ENCODE peak calls at places on chromosomes 5 and 9, in nine cellular contexts. W, X, F, H, Q, A, V, U and T are unnamed samples.

GRCh38 chr9:33446507-33447403 is 638 bp downstream of the AQP3 start:
- DNase-seq in W (peak), X (no peak), F (peak), H (peak), Q (no peak), A (peak), V (no peak), U (no peak), T (no peak)

GRCh38 chr5:51960617-51961115 is 577.4 kb downstream of the ISL1 start:
- DNase-seq in W (peak), X (no peak), F (peak), H (no peak), Q (no peak), A (no peak), V (no peak), U (no peak), T (no peak)

GRCh38 chr5:71658916-71659661 is 60.0 kb upstream of the CARTPT start:
- DNase-seq in W (peak), X (no peak), F (no peak), H (no peak), Q (no peak), A (no peak), V (no peak), U (no peak), T (no peak)

GRCh38 chr5:150134198-150134588 is 21.5 kb downstream of the PDGFRB start:
- DNase-seq in W (no peak), X (no peak), F (no peak), H (no peak), Q (no peak), A (no peak), V (no peak), U (no peak), T (no peak)

GRCh38 chr5:850511-851006 is at the start of gene ZDHHC11:
- DNase-seq in W (no peak), X (no peak), F (no peak), H (no peak), Q (peak), A (peak), V (no peak), U (peak), T (no peak)

GRCh38 chr5:91178461-91178860 is 204.7 kb downstream of the ARRDC3 start:
- DNase-seq in W (peak), X (no peak), F (no peak), H (no peak), Q (no peak), A (no peak), V (no peak), U (no peak), T (no peak)

GRCh38 chr5:147539053-147539452 is 29.2 kb upstream of the DPYSL3 start:
- DNase-seq in W (peak), X (no peak), F (peak), H (peak), Q (no peak), A (no peak), V (no peak), U (no peak), T (no peak)

GRCh38 chr9:69174645-69175487 is 789 bp downstream of the TJP2 start:
- DNase-seq in W (peak), X (peak), F (peak), H (peak), Q (peak), A (peak), V (no peak), U (peak), T (peak)

GRCh38 chr5:87164409-87164808 is 103.3 kb upstream of the RASA1 start:
- DNase-seq in W (no peak), X (no peak), F (no peak), H (no peak), Q (no peak), A (no peak), V (no peak), U (no peak), T (no peak)

GRCh38 chr5:58454025-58454424 is 5.9 kb downstream of the PLK2 start:
- DNase-seq in W (no peak), X (no peak), F (no peak), H (no peak), Q (no peak), A (no peak), V (no peak), U (no peak), T (no peak)

DNA sequence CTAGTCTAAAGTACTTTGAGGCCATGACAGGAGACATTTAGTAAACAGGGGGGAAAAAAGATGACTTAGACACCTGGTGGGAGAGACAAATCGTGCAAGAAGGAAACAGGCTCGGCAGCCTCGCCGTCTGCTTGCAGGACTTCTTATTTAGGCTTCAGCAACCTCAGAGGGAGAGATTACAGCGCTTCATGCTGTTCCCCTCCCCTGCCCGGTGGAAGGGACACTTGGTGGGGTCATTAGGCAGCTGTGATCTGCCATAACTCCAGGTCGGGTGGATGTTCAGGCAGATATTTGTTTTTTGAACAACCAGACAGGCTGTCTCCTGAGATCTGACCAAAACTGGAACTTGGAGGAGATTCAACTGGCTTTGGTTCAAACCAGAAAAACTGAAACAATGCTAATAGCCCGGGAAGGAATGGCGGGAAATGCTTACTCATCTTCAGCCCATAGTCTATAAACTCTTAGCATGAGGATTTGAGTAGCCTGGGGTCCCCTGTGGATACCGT is 38.1 kb upstream of the CD180 start:
- DNase-seq in W (peak), X (no peak), F (peak), H (peak), Q (no peak), A (no peak), V (no peak), U (no peak), T (peak)
- TF ChIP-seq CTCF in W (no peak), X (no peak), F (no peak), H (no peak), Q (no peak), A (no peak), V (no peak), U (no peak), T (no peak)

GRCh38 chr5:177982072-177982727 is 13.8 kb downstream of the PROP1 start:
- DNase-seq in W (no peak), X (no peak), F (no peak), H (no peak), Q (no peak), A (no peak), V (no peak), U (no peak), T (no peak)
- TF ChIP-seq CTCF in W (no peak), X (no peak), F (no peak), H (no peak), Q (no peak), A (no peak), V (no peak), U (no peak), T (no peak)

GRCh38 chr9:120917989-120918630 is 8.5 kb downstream of the TRAF1 start:
- DNase-seq in W (no peak), X (no peak), F (no peak), H (no peak), Q (no peak), A (no peak), V (no peak), U (no peak), T (no peak)

GRCh38 chr9:120917285-120917684 is 9.3 kb downstream of the TRAF1 start:
- DNase-seq in W (no peak), X (no peak), F (no peak), H (no peak), Q (no peak), A (no peak), V (no peak), U (no peak), T (no peak)

GRCh38 chr9:120915854-120916495 is 10.6 kb downstream of the TRAF1 start:
- DNase-seq in W (no peak), X (no peak), F (no peak), H (no peak), Q (no peak), A (no peak), V (no peak), U (no peak), T (no peak)

GRCh38 chr9:120914953-120915352 is 11.6 kb downstream of the TRAF1 start:
- DNase-seq in W (no peak), X (no peak), F (peak), H (no peak), Q (no peak), A (no peak), V (no peak), U (no peak), T (no peak)

DNA sequence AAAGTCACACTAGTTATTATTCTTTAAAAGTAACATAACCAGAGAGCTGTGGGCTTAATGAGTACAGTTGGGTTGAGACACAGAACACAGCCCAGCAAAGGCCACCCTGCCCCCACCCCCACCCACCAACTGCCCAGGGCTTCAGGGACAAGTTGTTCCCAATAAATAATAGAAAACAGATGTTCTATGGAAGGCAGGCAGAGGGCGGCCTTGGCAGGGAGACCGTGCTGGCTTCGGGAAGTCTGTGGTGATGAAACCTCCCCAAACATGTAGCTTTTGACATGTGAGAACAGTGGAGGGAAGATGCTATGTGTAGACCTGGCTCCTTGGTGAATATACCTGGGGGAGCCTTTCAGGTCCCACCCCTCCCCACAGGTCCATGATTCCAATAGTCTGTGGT is 10.0 kb downstream of the TRAF1 start:
- DNase-seq in W (peak), X (peak), F (no peak), H (peak), Q (no peak), A (no peak), V (no peak), U (peak), T (no peak)
- TF ChIP-seq CTCF in W (peak), X (peak), F (no peak), H (peak), Q (no peak), A (peak), V (no peak), U (no peak), T (no peak)

DNA sequence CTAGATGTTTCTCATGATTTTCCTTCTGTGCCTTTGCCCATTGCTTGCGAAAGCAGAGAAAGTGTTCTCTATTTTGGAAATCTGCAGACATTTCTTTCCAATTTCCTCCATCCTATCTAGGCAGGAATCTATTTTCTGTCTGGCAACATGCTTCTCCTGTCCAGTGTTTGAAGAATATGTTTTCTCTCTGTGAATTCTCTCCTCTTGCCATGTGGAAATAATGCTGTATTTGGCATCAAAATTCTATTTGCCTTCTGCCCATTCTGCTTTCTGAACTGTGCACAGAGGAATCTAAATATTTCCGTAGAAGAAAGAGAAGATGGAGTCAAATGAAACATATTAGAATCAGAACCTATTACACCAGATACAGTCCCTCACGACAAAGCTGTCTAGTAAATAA is 833.2 kb downstream of the CDH9 start:
- DNase-seq in W (no peak), X (no peak), F (no peak), H (no peak), Q (no peak), A (no peak), V (no peak), U (no peak), T (no peak)
- TF ChIP-seq CTCF in W (no peak), X (no peak), F (no peak), H (no peak), Q (no peak), A (no peak), V (no peak), U (no peak), T (no peak)

GRCh38 chr9:135670721-135671590 is 7.8 kb downstream of the LCN9 start:
- DNase-seq in W (no peak), X (no peak), F (no peak), H (no peak), Q (no peak), A (peak), V (no peak), U (no peak), T (no peak)

GRCh38 chr9:135673941-135674340 is 10.8 kb downstream of the LCN9 start:
- DNase-seq in W (no peak), X (no peak), F (no peak), H (no peak), Q (no peak), A (no peak), V (no peak), U (no peak), T (no peak)

GRCh38 chr9:135674977-135675376 is 11.9 kb downstream of the LCN9 start:
- DNase-seq in W (no peak), X (no peak), F (no peak), H (no peak), Q (no peak), A (no peak), V (no peak), U (no peak), T (no peak)

GRCh38 chr9:135669616-135670285 is 6.6 kb downstream of the LCN9 start:
- DNase-seq in W (no peak), X (no peak), F (no peak), H (no peak), Q (no peak), A (peak), V (no peak), U (no peak), T (no peak)

GRCh38 chr9:135671591-135672041 is 8.5 kb downstream of the LCN9 start:
- DNase-seq in W (no peak), X (no peak), F (no peak), H (no peak), Q (no peak), A (peak), V (no peak), U (no peak), T (no peak)
- TF ChIP-seq CTCF in W (no peak), X (no peak), F (no peak), H (no peak), Q (no peak), A (no peak), V (no peak), U (no peak), T (no peak)

DNA sequence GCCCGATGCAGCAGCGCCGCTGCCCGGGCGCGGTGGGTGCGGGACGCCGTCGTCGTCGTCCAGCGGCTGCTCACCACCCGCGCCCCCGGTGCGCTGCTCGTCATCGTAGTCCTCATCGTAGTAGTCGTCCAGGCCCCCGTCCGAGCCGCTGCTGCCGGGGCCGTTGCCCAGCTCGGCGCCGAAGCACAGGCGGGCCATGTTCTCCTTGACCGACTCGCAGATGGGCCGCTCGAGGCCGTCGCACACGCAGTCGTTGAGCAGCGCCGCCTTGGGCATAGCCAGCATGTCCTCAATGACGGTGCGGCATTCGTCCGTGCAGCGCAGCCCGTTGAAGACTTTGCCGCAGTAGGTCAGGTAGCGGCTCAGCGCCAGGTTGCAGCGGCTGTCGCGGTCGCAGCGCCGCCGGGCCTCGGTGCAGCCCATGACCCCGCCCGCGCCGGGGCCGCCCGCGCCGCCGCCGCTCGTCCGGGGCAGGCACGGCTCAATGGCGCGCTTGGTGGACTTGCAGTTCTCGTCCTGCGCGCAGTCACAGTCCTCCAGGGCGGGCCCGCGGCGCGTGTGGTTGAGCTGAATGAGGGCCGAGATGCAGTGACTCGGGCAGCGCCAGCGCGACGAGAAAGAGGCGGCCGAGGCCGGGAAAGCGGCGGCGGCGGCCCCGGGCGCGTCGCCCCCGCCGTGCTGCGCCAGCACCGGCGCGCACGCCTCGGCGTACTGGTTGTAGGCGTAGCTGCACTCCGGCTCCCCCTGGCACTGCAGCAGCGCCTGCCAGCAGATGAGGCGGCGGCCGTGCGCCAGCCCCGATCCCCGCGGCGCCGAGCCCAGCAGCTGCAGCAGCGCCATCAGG is 1.2 kb downstream of the GAS1 start:
- DNase-seq in W (peak), X (no peak), F (peak), H (peak), Q (peak), A (peak), V (peak), U (peak), T (no peak)
- TF ChIP-seq CTCF in W (no peak), X (peak), F (peak), H (peak), Q (no peak), A (no peak), V (no peak), U (peak), T (no peak)

DNA sequence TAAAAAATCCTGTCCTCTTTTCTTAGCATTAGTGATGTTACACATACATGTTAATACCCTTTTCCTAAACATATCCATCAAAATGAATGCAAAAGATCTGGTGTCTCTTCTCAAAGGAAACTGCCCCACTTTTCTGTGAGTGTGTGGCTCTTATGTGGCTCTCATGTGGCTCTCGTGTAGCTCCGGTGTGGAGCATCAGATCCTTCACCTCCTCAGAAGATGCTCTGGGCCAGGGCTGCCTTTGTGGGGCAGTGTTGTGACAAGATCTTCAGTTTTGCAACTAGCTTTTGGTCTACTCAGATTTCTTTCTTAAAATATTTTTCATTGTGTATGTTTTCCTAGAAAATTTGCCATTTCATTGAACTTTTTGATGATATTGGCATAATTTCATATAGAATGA is 19.3 kb downstream of the GARNL3 start:
- DNase-seq in W (peak), X (no peak), F (peak), H (peak), Q (no peak), A (no peak), V (no peak), U (no peak), T (peak)
- TF ChIP-seq CTCF in W (peak), X (peak), F (peak), H (peak), Q (no peak), A (peak), V (no peak), U (no peak), T (peak)

GRCh38 chr5:140112685-140113179 is 1.2 kb upstream of the PURA start:
- DNase-seq in W (peak), X (no peak), F (peak), H (no peak), Q (no peak), A (no peak), V (peak), U (no peak), T (no peak)

GRCh38 chr5:140114341-140115185 is 654 bp downstream of the PURA start:
- DNase-seq in W (peak), X (peak), F (peak), H (peak), Q (peak), A (peak), V (peak), U (peak), T (no peak)

GRCh38 chr5:140113180-140113698 is 670 bp upstream of the PURA start:
- DNase-seq in W (no peak), X (no peak), F (peak), H (peak), Q (no peak), A (peak), V (peak), U (peak), T (no peak)

GRCh38 chr5:140115186-140115500 is 1.2 kb downstream of the PURA start:
- DNase-seq in W (no peak), X (no peak), F (no peak), H (no peak), Q (no peak), A (no peak), V (no peak), U (no peak), T (no peak)

DNA sequence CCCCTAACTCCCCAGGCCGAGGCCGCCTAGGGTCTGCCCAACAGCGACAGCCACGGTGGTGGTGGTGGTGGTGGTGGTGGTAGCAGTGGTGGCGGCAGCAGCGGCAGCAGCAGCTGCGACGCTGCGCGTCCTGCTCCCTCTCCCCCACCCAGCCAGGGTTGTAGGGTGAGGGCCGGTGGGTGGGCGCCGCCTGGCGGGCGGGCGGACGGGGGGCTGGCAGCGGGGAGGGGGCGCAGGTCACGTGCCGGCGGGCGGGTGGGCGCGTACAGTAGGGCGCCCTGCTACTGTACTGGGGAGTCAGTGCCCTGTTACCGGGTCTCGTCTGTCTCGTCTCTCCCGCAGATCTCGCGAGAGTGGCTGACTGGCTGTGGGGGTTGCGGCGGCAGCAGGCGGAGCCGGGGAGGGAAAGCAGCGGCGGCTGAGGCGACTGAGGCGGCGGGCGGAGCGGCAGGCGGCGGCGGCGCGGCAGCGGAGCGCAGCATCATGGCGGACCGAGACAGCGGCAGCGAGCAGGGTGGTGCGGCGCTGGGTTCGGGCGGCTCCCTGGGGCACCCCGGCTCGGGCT is at the start of gene PURA:
- DNase-seq in W (peak), X (peak), F (peak), H (peak), Q (peak), A (peak), V (peak), U (peak), T (peak)
- TF ChIP-seq CTCF in W (no peak), X (no peak), F (peak), H (no peak), Q (no peak), A (peak), V (no peak), U (no peak), T (no peak)

GRCh38 chr5:14417792-14418765 is 163.5 kb upstream of the OTULINL start:
- DNase-seq in W (peak), X (no peak), F (no peak), H (no peak), Q (no peak), A (no peak), V (no peak), U (no peak), T (no peak)

GRCh38 chr5:14416709-14417108 is 164.9 kb upstream of the OTULINL start:
- DNase-seq in W (no peak), X (no peak), F (no peak), H (no peak), Q (no peak), A (no peak), V (no peak), U (no peak), T (no peak)

GRCh38 chr5:14415516-14416074 is 166.0 kb upstream of the OTULINL start:
- DNase-seq in W (no peak), X (no peak), F (no peak), H (no peak), Q (no peak), A (no peak), V (no peak), U (no peak), T (no peak)

GRCh38 chr5:14419686-14420085 is 161.9 kb upstream of the OTULINL start:
- DNase-seq in W (no peak), X (no peak), F (no peak), H (no peak), Q (no peak), A (no peak), V (no peak), U (no peak), T (no peak)

GRCh38 chr5:14417232-14417730 is 164.3 kb upstream of the OTULINL start:
- DNase-seq in W (peak), X (no peak), F (no peak), H (no peak), Q (no peak), A (no peak), V (no peak), U (no peak), T (no peak)
- TF ChIP-seq CTCF in W (peak), X (no peak), F (no peak), H (no peak), Q (no peak), A (no peak), V (no peak), U (no peak), T (no peak)